ENCODE peak calls at places on chromosomes 13 and 19, in eight cellular contexts. W is mesothelial cell of epicardium, H is WTC11, X is spleen, L is IMR-90, R is foreskin keratinocyte, E is astrocyte, M is NB4. F is an unnamed sample.
A peak's percentile ranks its signal among the peaks of the same experiment; 100 is the strongest.

GRCh38 chr13:110358381-110358780 is 51.3 kb downstream of the COL4A2 start:
- DNase-seq in W (no peak), H (no peak), X (no peak), L (no peak), R (no peak), E (no peak), M (no peak), F (no peak)

GRCh38 chr13:92272177-92272576 is 873.8 kb downstream of the GPC5 start:
- DNase-seq in W (no peak), H (no peak), X (no peak), L (no peak), R (no peak), E (no peak), M (no peak), F (no peak)

GRCh38 chr19:17560205-17560595 is 4.8 kb downstream of the COLGALT1 start:
- DNase-seq in W (no peak), H (no peak), X (no peak), L (peak; percentile 93), R (no peak), E (peak; percentile 89), M (no peak), F (no peak)

GRCh38 chr19:34411216-34411615 is 7.0 kb downstream of the PDCD2L start:
- DNase-seq in W (no peak), H (no peak), X (peak; percentile 17), L (no peak), R (no peak), E (no peak), M (no peak), F (no peak)

GRCh38 chr19:8306235-8307054 is 1.7 kb downstream of the CD320 start:
- DNase-seq in W (peak; percentile 26), H (peak; percentile 10), X (peak; percentile 77), L (no peak), R (no peak), E (no peak), M (peak; percentile 27), F (no peak)

GRCh38 chr13:105543742-105544141 is 991.7 kb downstream of the EFNB2 start:
- DNase-seq in W (no peak), H (no peak), X (no peak), L (no peak), R (no peak), E (peak; percentile 12), M (no peak), F (no peak)

GRCh38 chr19:29841559-29842367 is 30.0 kb downstream of the CCNE1 start:
- DNase-seq in W (no peak), H (no peak), X (no peak), L (peak; percentile 57), R (peak; percentile 87), E (peak; percentile 23), M (no peak), F (no peak)

GRCh38 chr13:110470272-110471009 is 91.1 kb downstream of the RAB20 start:
- DNase-seq in W (no peak), H (no peak), X (no peak), L (no peak), R (no peak), E (no peak), M (no peak), F (no peak)

GRCh38 chr13:33284916-33285315 is 639 bp downstream of the STARD13 start:
- DNase-seq in W (no peak), H (no peak), X (no peak), L (no peak), R (no peak), E (peak; percentile 49), M (no peak), F (no peak)

GRCh38 chr13:97226788-97227627 is 4.9 kb downstream of the MBNL2 start:
- DNase-seq in W (no peak), H (no peak), X (no peak), L (no peak), R (no peak), E (no peak), M (peak; percentile 56), F (no peak)

GRCh38 chr19:57818378-57818777 is 3.7 kb upstream of the ZNF552 start:
- DNase-seq in W (no peak), H (no peak), X (no peak), L (no peak), R (no peak), E (no peak), M (no peak), F (no peak)

GRCh38 chr13:112781881-112782361 is 92.1 kb downstream of the ATP11A start:
- DNase-seq in W (no peak), H (no peak), X (no peak), L (no peak), R (no peak), E (peak; percentile 56), M (no peak), F (no peak)

GRCh38 chr19:3656073-3656746 is 29.6 kb upstream of the CACTIN start:
- DNase-seq in W (no peak), H (no peak), X (no peak), L (peak; percentile 13), R (no peak), E (peak; percentile 20), M (no peak), F (no peak)

GRCh38 chr13:74246398-74246975 is 112.3 kb upstream of the KLF12 start:
- DNase-seq in W (no peak), H (no peak), X (no peak), L (peak; percentile 43), R (no peak), E (peak; percentile 49), M (no peak), F (no peak)

GRCh38 chr19:2049741-2050348 is 1.2 kb downstream of the MKNK2 start:
- DNase-seq in W (no peak), H (no peak), X (peak; percentile 96), L (peak; percentile 61), R (peak; percentile 61), E (peak; percentile 64), M (peak; percentile 86), F (no peak)

GRCh38 chr13:110340812-110341444 is 33.8 kb downstream of the COL4A2 start:
- DNase-seq in W (peak; percentile 51), H (no peak), X (peak; percentile 85), L (peak; percentile 93), R (no peak), E (peak; percentile 84), M (peak; percentile 30), F (peak; percentile 50)

GRCh38 chr19:8459520-8460260 is 14.9 kb downstream of the HNRNPM start:
- DNase-seq in W (no peak), H (no peak), X (no peak), L (peak; percentile 86), R (no peak), E (peak; percentile 75), M (no peak), F (no peak)

GRCh38 chr13:53844747-53845146 is 816.1 kb downstream of the OLFM4 start:
- DNase-seq in W (no peak), H (no peak), X (no peak), L (no peak), R (no peak), E (no peak), M (no peak), F (no peak)

GRCh38 chr13:60335531-60335930 is 61.5 kb upstream of the TDRD3 start:
- DNase-seq in W (no peak), H (no peak), X (no peak), L (peak; percentile 22), R (no peak), E (peak; percentile 12), M (no peak), F (no peak)
- TF ChIP-seq CTCF in W (peak; percentile 65), H (peak; percentile 52), X (peak; percentile 30), L (peak; percentile 69), R (peak; percentile 73), E (peak; percentile 39), M (no peak), F (no peak)

DNA sequence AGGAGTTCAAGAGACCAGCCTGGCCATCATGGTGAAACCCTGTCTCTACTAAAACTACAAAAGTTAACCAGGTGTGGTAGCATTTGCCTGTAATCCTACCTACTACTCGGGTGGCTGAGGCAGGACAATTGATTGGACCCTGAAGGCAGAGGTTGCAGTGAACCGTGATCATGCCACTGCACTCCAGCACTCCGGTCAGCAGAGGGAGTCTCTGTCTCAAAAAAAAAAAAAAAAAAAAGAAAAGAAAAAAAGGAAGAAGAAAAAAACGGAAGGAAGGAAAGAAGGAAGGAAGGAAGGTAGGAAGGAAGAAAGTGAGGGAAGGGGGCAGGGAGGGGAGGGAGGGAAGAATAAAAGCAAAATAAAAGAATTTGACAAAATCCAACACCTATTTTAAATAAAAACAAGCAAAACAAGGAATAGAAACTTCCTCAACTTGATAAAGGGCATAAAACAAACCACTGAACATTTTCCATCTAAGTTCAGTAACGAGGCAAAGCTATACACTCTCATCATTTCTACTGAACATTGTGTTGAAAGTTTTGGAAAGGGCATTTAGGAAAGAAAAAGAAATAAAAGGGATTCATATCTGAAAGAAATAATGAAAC is 411.6 kb upstream of the SLITRK5 start:
- DNase-seq in W (no peak), H (peak; percentile 52), X (no peak), L (no peak), R (no peak), E (no peak), M (no peak), F (no peak)
- TF ChIP-seq CTCF in W (no peak), H (peak; percentile 22), X (no peak), L (peak; percentile 34), R (no peak), E (peak; percentile 18), M (peak; percentile 26), F (no peak)

GRCh38 chr19:12198136-12198535 is 35.2 kb downstream of the ZNF136 start:
- DNase-seq in W (no peak), H (no peak), X (no peak), L (no peak), R (no peak), E (no peak), M (no peak), F (no peak)

GRCh38 chr19:12200020-12200419 is 37.1 kb downstream of the ZNF136 start:
- DNase-seq in W (no peak), H (no peak), X (no peak), L (no peak), R (no peak), E (no peak), M (no peak), F (no peak)

GRCh38 chr19:12208221-12208620 is 45.3 kb downstream of the ZNF136 start:
- DNase-seq in W (no peak), H (no peak), X (no peak), L (no peak), R (no peak), E (no peak), M (no peak), F (no peak)

GRCh38 chr19:12205296-12205695 is 42.4 kb downstream of the ZNF136 start:
- DNase-seq in W (no peak), H (no peak), X (no peak), L (no peak), R (no peak), E (no peak), M (no peak), F (no peak)

GRCh38 chr19:12202250-12202649 is 39.4 kb downstream of the ZNF136 start:
- DNase-seq in W (no peak), H (peak; percentile 72), X (peak; percentile 73), L (no peak), R (no peak), E (no peak), M (peak; percentile 52), F (no peak)
- TF ChIP-seq CTCF in W (no peak), H (peak; percentile 38), X (no peak), L (no peak), R (peak; percentile 33), E (no peak), M (peak; percentile 40), F (no peak)

DNA sequence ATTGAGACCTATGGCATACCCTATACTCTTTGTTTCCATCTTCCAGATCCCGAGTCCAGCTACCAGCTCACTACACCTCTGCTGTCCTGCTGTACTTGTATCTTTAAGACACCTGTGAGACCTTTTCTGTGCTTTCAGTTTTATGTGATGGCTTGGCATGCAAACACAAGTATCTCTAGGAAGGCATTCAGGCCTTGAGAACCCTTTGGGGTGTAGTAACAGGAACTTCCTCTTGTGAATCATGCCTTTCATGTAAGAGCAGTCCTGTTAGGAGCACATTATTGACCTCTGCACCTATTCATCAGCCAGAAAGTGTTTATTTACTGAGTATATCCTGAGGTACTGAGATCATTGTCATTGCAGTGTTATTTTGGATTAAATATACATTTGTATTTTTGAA is 87.0 kb upstream of the HTR2A start:
- DNase-seq in W (no peak), H (no peak), X (no peak), L (peak; percentile 76), R (peak; percentile 75), E (no peak), M (peak; percentile 43), F (no peak)
- TF ChIP-seq CTCF in W (no peak), H (no peak), X (peak; percentile 8), L (no peak), R (no peak), E (no peak), M (no peak), F (no peak)

F was measured in omental fat pad.